ENCODE peak calls at places on chromosome 2, in four cellular contexts. One of them, this sample, is unnamed.
A peak's percentile ranks its signal among the peaks of the same experiment; 100 is the strongest.

GRCh38 chr2:200968162-200968561 is 4.7 kb upstream of the ORC2 start:
- DNase-seq in HepG2: peak; percentile 62
- DNase-seq in SK-N-SH: no peak
- DNase-seq in GM12878: no peak
- DNase-seq in this sample: peak; percentile 32

GRCh38 chr2:108184421-108184820 is 55.3 kb upstream of the SULT1C3 start:
- DNase-seq in HepG2: peak; percentile 29
- DNase-seq in SK-N-SH: peak; percentile 23
- DNase-seq in GM12878: no peak
- DNase-seq in this sample: peak; percentile 46

GRCh38 chr2:71842744-71843143 is 304.9 kb downstream of the CYP26B1 start:
- DNase-seq in HepG2: no peak
- DNase-seq in SK-N-SH: no peak
- DNase-seq in GM12878: no peak
- DNase-seq in this sample: no peak

GRCh38 chr2:154264024-154264423 is 392.3 kb downstream of the GALNT13 start:
- DNase-seq in HepG2: no peak
- DNase-seq in SK-N-SH: no peak
- DNase-seq in GM12878: no peak
- DNase-seq in this sample: peak; percentile 19

GRCh38 chr2:226063704-226064390 is 664.3 kb downstream of the NYAP2 start:
- DNase-seq in HepG2: no peak
- DNase-seq in SK-N-SH: no peak
- DNase-seq in GM12878: no peak
- DNase-seq in this sample: no peak

GRCh38 chr2:37641582-37642111 is 29.8 kb downstream of the CDC42EP3 start:
- DNase-seq in HepG2: no peak
- DNase-seq in SK-N-SH: peak; percentile 79
- DNase-seq in GM12878: no peak
- DNase-seq in this sample: no peak

GRCh38 chr2:12950957-12951656 is 234.4 kb downstream of the TRIB2 start:
- DNase-seq in HepG2: no peak
- DNase-seq in SK-N-SH: no peak
- DNase-seq in GM12878: no peak
- DNase-seq in this sample: no peak

GRCh38 chr2:104939570-104940235 is 85.8 kb downstream of the POU3F3 start:
- DNase-seq in HepG2: no peak
- DNase-seq in SK-N-SH: no peak
- DNase-seq in GM12878: no peak
- DNase-seq in this sample: no peak

GRCh38 chr2:199848323-199848722 is 2.7 kb downstream of the FTCDNL1 start:
- DNase-seq in HepG2: no peak
- DNase-seq in SK-N-SH: no peak
- DNase-seq in GM12878: no peak
- DNase-seq in this sample: no peak

GRCh38 chr2:207143474-207144190 is 22.1 kb downstream of the KLF7 start:
- DNase-seq in HepG2: no peak
- DNase-seq in SK-N-SH: no peak
- DNase-seq in GM12878: no peak
- DNase-seq in this sample: no peak

GRCh38 chr2:237749961-237750360 is 48.6 kb upstream of the RBM44 start:
- DNase-seq in HepG2: no peak
- DNase-seq in SK-N-SH: no peak
- DNase-seq in GM12878: no peak
- DNase-seq in this sample: no peak
- TF ChIP-seq PBX3 in HepG2: no peak
- TF ChIP-seq PBX3 in SK-N-SH: no peak
- TF ChIP-seq PBX3 in GM12878: no peak
- TF ChIP-seq PBX3 in this sample: no peak

DNA sequence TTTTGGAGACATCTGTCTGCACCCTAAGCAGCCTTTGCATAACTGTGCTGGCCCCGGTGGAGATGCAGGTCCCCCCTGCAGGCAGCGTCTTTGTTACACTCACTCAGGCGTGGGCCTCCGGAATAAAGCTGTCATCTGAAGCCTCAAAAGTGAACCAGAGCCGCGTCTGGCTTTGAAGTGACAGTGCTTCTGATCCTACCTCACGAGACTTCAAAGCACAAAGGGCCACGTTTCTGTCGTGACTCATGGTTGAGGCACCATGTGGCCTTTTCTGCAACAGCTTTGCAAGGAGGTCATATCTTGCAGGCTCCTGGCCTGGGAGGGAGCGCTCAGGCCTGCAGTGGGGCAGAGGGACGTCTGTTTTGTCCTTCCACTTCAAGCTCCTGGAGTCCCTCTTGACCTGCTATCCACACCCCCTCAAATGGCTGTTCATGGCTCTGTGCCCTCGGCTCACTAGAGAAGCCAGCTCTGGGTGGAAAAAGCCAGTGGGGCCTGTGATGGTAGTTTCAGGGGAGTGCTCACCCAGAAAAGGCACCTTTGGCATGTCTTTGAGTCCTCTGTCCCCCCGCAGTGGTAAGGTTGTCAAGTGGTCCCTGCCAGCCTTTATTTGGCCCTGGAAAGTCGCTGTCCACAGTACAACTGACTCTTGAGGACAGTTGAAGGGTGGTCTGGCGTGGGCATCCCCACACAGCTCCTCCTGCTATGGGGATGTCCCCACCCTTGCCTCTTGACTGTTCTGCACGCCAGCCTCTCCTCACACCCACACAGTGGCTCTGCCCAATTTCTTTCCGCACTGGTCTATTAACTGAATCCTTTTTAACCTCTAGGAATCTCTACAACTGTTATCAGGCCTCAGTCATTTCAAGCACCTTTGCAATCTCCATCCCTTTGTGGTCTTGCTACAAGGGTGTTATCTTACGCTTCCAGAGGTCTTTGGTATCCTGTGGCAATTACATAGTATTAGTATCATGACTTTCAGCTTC is 19.3 kb downstream of the GPR55 start:
- DNase-seq in HepG2: peak; percentile 83
- DNase-seq in SK-N-SH: no peak
- DNase-seq in GM12878: no peak
- DNase-seq in this sample: no peak
- TF ChIP-seq SMC3 in HepG2: no peak
- TF ChIP-seq SMC3 in SK-N-SH: no peak
- TF ChIP-seq SMC3 in GM12878: no peak
- TF ChIP-seq SMC3 in this sample: no peak

DNA sequence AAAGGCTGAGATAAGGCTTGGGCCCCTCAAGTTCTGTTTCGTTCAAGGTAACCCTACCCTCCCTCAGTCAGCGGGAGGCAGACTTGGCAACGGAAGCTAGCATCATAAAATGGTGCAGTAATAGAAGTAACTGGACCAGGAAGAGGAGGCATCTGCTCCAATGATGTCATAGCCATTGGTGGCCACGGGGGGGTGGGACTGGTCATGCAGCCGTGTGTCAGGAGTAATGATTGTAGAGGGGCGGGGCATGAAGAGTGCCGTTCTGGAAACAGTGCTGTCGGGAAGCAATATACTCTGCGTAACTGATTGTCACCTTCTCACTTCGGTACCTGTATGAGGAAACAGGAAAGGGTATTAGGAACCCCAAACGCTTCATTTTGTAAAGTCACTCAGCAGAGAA is 6.9 kb upstream of the POLR2D start:
- DNase-seq in HepG2: no peak
- DNase-seq in SK-N-SH: peak; percentile 70
- DNase-seq in GM12878: no peak
- DNase-seq in this sample: peak; percentile 57
- TF ChIP-seq PBX3 in HepG2: no peak
- TF ChIP-seq PBX3 in SK-N-SH: no peak
- TF ChIP-seq PBX3 in GM12878: no peak
- TF ChIP-seq PBX3 in this sample: no peak

GRCh38 chr2:24832991-24833671 is 39.9 kb downstream of the CENPO start:
- DNase-seq in HepG2: no peak
- DNase-seq in SK-N-SH: no peak
- DNase-seq in GM12878: no peak
- DNase-seq in this sample: no peak

GRCh38 chr2:24831216-24831615 is 38.0 kb downstream of the CENPO start:
- DNase-seq in HepG2: no peak
- DNase-seq in SK-N-SH: no peak
- DNase-seq in GM12878: no peak
- DNase-seq in this sample: no peak

GRCh38 chr2:24832526-24832925 is 39.3 kb downstream of the CENPO start:
- DNase-seq in HepG2: no peak
- DNase-seq in SK-N-SH: no peak
- DNase-seq in GM12878: no peak
- DNase-seq in this sample: no peak

GRCh38 chr2:24830786-24831185 is 37.6 kb downstream of the CENPO start:
- DNase-seq in HepG2: no peak
- DNase-seq in SK-N-SH: no peak
- DNase-seq in GM12878: no peak
- DNase-seq in this sample: no peak

DNA sequence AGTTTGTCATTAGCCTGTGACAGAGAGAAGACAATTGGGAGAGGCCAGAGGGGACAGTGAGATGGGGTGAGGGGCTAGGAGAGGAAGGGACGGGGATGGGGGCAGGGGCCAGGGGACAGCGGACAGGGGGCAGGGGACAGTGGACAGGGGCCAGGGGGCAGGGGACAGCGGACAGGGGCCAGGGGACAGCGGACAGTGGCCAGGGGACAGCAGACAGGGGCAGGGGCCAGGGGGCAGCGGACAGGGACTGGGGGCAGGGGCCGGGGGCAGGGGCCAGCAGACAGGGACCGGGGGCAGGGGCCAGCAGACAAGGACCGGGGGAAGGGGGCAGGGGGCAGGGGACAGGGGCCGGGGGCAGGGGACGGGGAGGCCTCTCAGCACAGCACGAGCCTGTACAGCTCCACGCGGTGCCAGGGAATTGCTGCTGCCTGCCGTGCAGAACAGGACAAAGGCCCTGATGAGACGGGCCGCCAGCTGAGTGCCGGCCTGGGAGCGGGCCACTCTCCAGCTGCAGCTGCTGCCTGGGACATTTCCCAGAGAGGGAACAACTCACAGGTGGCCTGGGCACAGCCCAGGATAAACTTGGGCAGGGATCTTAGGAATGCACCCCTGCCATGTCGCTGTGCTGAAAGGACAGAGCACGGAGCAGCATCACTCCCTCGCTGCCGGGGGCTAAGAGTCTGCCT is 38.7 kb downstream of the CENPO start:
- DNase-seq in HepG2: no peak
- DNase-seq in SK-N-SH: peak; percentile 50
- DNase-seq in GM12878: no peak
- DNase-seq in this sample: no peak
- TF ChIP-seq SMC3 in HepG2: no peak
- TF ChIP-seq SMC3 in SK-N-SH: no peak
- TF ChIP-seq SMC3 in GM12878: no peak
- TF ChIP-seq SMC3 in this sample: no peak

GRCh38 chr2:119384971-119385370 is 18.2 kb downstream of the DBI start:
- DNase-seq in HepG2: no peak
- DNase-seq in SK-N-SH: no peak
- DNase-seq in GM12878: no peak
- DNase-seq in this sample: no peak

GRCh38 chr2:119383410-119384140 is 16.8 kb downstream of the DBI start:
- DNase-seq in HepG2: no peak
- DNase-seq in SK-N-SH: no peak
- DNase-seq in GM12878: no peak
- DNase-seq in this sample: no peak

GRCh38 chr2:119389615-119390306 is 23.0 kb downstream of the DBI start:
- DNase-seq in HepG2: no peak
- DNase-seq in SK-N-SH: no peak
- DNase-seq in GM12878: no peak
- DNase-seq in this sample: no peak

GRCh38 chr2:119387381-119388129 is 20.8 kb downstream of the DBI start:
- DNase-seq in HepG2: peak; percentile 34
- DNase-seq in SK-N-SH: peak; percentile 22
- DNase-seq in GM12878: peak; percentile 59
- DNase-seq in this sample: no peak

DNA sequence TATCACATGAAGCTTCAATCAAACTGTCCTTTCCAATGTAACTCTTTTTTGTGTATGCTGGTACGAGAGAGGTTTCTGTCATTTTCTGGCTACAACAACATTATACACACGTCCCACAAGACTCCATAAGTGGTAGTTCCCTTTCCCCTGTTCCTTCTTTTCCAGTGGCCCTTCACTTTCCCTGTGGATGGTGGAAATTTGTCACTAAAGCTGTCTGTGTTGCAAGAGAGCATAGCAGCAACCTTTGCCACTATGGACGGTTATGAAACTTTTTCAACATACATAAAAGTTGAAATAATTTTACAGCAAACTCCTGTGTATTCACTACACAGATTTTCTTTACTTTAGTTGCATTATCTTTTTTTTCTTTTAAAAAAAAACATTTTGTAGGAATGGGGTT is 18.7 kb downstream of the DBI start:
- DNase-seq in HepG2: no peak
- DNase-seq in SK-N-SH: no peak
- DNase-seq in GM12878: no peak
- DNase-seq in this sample: no peak
- TF ChIP-seq PBX3 in HepG2: no peak
- TF ChIP-seq PBX3 in SK-N-SH: no peak
- TF ChIP-seq PBX3 in GM12878: no peak
- TF ChIP-seq PBX3 in this sample: no peak

DNA sequence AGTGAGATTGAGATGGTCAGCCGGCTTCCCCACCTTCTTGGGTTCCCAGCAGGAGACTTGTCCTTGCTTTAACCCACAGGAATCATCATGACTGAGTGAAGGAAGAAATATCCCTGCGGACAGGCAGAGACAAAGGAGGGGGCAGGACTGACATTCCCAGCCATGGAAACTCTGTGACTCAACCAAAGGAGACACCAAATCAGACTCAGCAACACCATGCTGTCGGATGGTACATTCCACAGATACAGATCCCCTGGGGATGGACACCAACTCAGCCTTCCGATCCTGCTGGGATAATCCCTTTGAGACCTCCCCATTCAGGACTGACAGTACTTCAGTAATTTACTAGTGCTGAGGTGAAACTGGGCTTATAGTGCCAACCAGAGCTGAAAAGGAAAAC is 518.3 kb downstream of the XIRP2 start:
- DNase-seq in HepG2: no peak
- DNase-seq in SK-N-SH: no peak
- DNase-seq in GM12878: no peak
- DNase-seq in this sample: no peak
- TF ChIP-seq SMC3 in HepG2: no peak
- TF ChIP-seq SMC3 in SK-N-SH: no peak
- TF ChIP-seq SMC3 in GM12878: no peak
- TF ChIP-seq SMC3 in this sample: no peak

GRCh38 chr2:169363027-169363569 is 764 bp upstream of the LRP2 start:
- DNase-seq in HepG2: no peak
- DNase-seq in SK-N-SH: peak; percentile 32
- DNase-seq in GM12878: no peak
- DNase-seq in this sample: no peak

GRCh38 chr2:169360984-169361705 is 1.2 kb downstream of the LRP2 start:
- DNase-seq in HepG2: no peak
- DNase-seq in SK-N-SH: peak; percentile 34
- DNase-seq in GM12878: no peak
- DNase-seq in this sample: no peak

GRCh38 chr2:169363570-169364150 is 1.3 kb upstream of the LRP2 start:
- DNase-seq in HepG2: no peak
- DNase-seq in SK-N-SH: peak; percentile 62
- DNase-seq in GM12878: no peak
- DNase-seq in this sample: peak; percentile 19

GRCh38 chr2:169361706-169362345 is 508 bp downstream of the LRP2 start:
- DNase-seq in HepG2: no peak
- DNase-seq in SK-N-SH: peak; percentile 60
- DNase-seq in GM12878: no peak
- DNase-seq in this sample: peak; percentile 11

GRCh38 chr2:169362346-169363026 is at the start of gene LRP2:
- DNase-seq in HepG2: peak; percentile 15
- DNase-seq in SK-N-SH: peak; percentile 67
- DNase-seq in GM12878: no peak
- DNase-seq in this sample: peak; percentile 4
- TF ChIP-seq PBX3 in HepG2: no peak
- TF ChIP-seq PBX3 in SK-N-SH: no peak
- TF ChIP-seq PBX3 in GM12878: no peak
- TF ChIP-seq PBX3 in this sample: no peak

GRCh38 chr2:124692707-124693106 is 667.6 kb downstream of the CNTNAP5 start:
- DNase-seq in HepG2: no peak
- DNase-seq in SK-N-SH: no peak
- DNase-seq in GM12878: no peak
- DNase-seq in this sample: no peak
- TF ChIP-seq SMC3 in HepG2: no peak
- TF ChIP-seq SMC3 in SK-N-SH: no peak
- TF ChIP-seq SMC3 in GM12878: no peak
- TF ChIP-seq SMC3 in this sample: no peak

This sample was measured in A549.